ENCODE peak calls at places on chromosomes 3 and 15, in eight cellular contexts. B, Y, G, O, C, T, E and D are unnamed samples.

GRCh38 chr3:58306662-58307286 is 454 bp downstream of the HTD2 start:
- DNase-seq in B (peak; percentile 18), Y (peak; percentile 55), G (peak; percentile 57), O (no peak), C (peak; percentile 15), T (peak; percentile 19), E (peak; percentile 47), D (no peak)

GRCh38 chr3:3927965-3928364 is 128.7 kb downstream of the LRRN1 start:
- DNase-seq in B (no peak), Y (no peak), G (no peak), O (no peak), C (no peak), T (no peak), E (no peak), D (no peak)

GRCh38 chr15:52078876-52079700 is 33.5 kb downstream of the BCL2L10 start:
- DNase-seq in B (peak; percentile 87), Y (peak; percentile 59), G (peak; percentile 86), O (no peak), C (peak; percentile 75), T (peak; percentile 53), E (peak; percentile 75), D (peak; percentile 50)

GRCh38 chr3:140421884-140422283 is 256.0 kb upstream of the TRIM42 start:
- DNase-seq in B (no peak), Y (no peak), G (no peak), O (no peak), C (no peak), T (no peak), E (no peak), D (no peak)

GRCh38 chr15:42593143-42593542 is 17.7 kb downstream of the STARD9 start:
- DNase-seq in B (no peak), Y (no peak), G (peak; percentile 55), O (no peak), C (no peak), T (no peak), E (peak; percentile 43), D (no peak)

GRCh38 chr3:156511987-156512677 is 42.8 kb downstream of the SSR3 start:
- DNase-seq in B (no peak), Y (no peak), G (no peak), O (no peak), C (no peak), T (no peak), E (no peak), D (no peak)

GRCh38 chr3:23217872-23218554 is 14.9 kb downstream of the UBE2E2 start:
- DNase-seq in B (no peak), Y (no peak), G (no peak), O (no peak), C (no peak), T (no peak), E (no peak), D (no peak)

GRCh38 chr3:28050895-28051294 is 190.5 kb upstream of the CMC1 start:
- DNase-seq in B (peak; percentile 39), Y (peak; percentile 54), G (no peak), O (peak; percentile 73), C (no peak), T (no peak), E (no peak), D (no peak)

GRCh38 chr3:42908675-42909074 is 2.7 kb downstream of the ZNF662 start:
- DNase-seq in B (no peak), Y (no peak), G (no peak), O (no peak), C (no peak), T (no peak), E (no peak), D (no peak)